ENCODE peak calls at places on chromosomes 6 and 20, in eight cellular contexts. One of them, this sample, is unnamed.

GRCh38 chr6:43999628-44000027 is 127.6 kb downstream of the MRPL14 start:
- DNase-seq in fibroblast of lung: no peak
- DNase-seq in H9: no peak
- DNase-seq in GM23338: no peak
- DNase-seq in K562: no peak
- DNase-seq in GM23248: no peak
- DNase-seq in OCI-LY7: no peak
- DNase-seq in PC-3: no peak
- DNase-seq in this sample: no peak

GRCh38 chr20:41309817-41310216 is 7.7 kb downstream of the ZHX3 start:
- DNase-seq in fibroblast of lung: peak
- DNase-seq in H9: no peak
- DNase-seq in GM23338: no peak
- DNase-seq in K562: no peak
- DNase-seq in GM23248: peak
- DNase-seq in OCI-LY7: no peak
- DNase-seq in PC-3: peak
- DNase-seq in this sample: no peak

GRCh38 chr20:9211016-9211760 is 142.3 kb downstream of the PLCB4 start:
- DNase-seq in fibroblast of lung: no peak
- DNase-seq in H9: no peak
- DNase-seq in GM23338: no peak
- DNase-seq in K562: peak
- DNase-seq in GM23248: no peak
- DNase-seq in OCI-LY7: no peak
- DNase-seq in PC-3: peak
- DNase-seq in this sample: no peak

GRCh38 chr6:119713903-119714302 is 364.3 kb upstream of the MAN1A1 start:
- DNase-seq in fibroblast of lung: no peak
- DNase-seq in H9: no peak
- DNase-seq in GM23338: no peak
- DNase-seq in K562: no peak
- DNase-seq in GM23248: no peak
- DNase-seq in OCI-LY7: no peak
- DNase-seq in PC-3: no peak
- DNase-seq in this sample: no peak

GRCh38 chr6:116003668-116004067 is 57.0 kb downstream of the FRK start:
- DNase-seq in fibroblast of lung: no peak
- DNase-seq in H9: no peak
- DNase-seq in GM23338: no peak
- DNase-seq in K562: no peak
- DNase-seq in GM23248: no peak
- DNase-seq in OCI-LY7: no peak
- DNase-seq in PC-3: no peak
- DNase-seq in this sample: no peak

GRCh38 chr6:41460742-41461336 is 85.3 kb upstream of the FOXP4 start:
- DNase-seq in fibroblast of lung: peak
- DNase-seq in H9: no peak
- DNase-seq in GM23338: no peak
- DNase-seq in K562: peak
- DNase-seq in GM23248: no peak
- DNase-seq in OCI-LY7: no peak
- DNase-seq in PC-3: peak
- DNase-seq in this sample: no peak

GRCh38 chr6:2940010-2940850 is 31.1 kb downstream of the SERPINB6 start:
- DNase-seq in fibroblast of lung: no peak
- DNase-seq in H9: no peak
- DNase-seq in GM23338: no peak
- DNase-seq in K562: no peak
- DNase-seq in GM23248: no peak
- DNase-seq in OCI-LY7: peak
- DNase-seq in PC-3: no peak
- DNase-seq in this sample: no peak

GRCh38 chr6:54244430-54244829 is 63.8 kb upstream of the TINAG start:
- DNase-seq in fibroblast of lung: peak
- DNase-seq in H9: no peak
- DNase-seq in GM23338: peak
- DNase-seq in K562: no peak
- DNase-seq in GM23248: peak
- DNase-seq in OCI-LY7: peak
- DNase-seq in PC-3: peak
- DNase-seq in this sample: no peak

GRCh38 chr6:89381031-89381430 is 28.5 kb upstream of the UBE2J1 start:
- DNase-seq in fibroblast of lung: no peak
- DNase-seq in H9: no peak
- DNase-seq in GM23338: no peak
- DNase-seq in K562: no peak
- DNase-seq in GM23248: no peak
- DNase-seq in OCI-LY7: no peak
- DNase-seq in PC-3: no peak
- DNase-seq in this sample: no peak

GRCh38 chr20:64052987-64053840 is 3.8 kb upstream of the SOX18 start:
- DNase-seq in fibroblast of lung: no peak
- DNase-seq in H9: no peak
- DNase-seq in GM23338: no peak
- DNase-seq in K562: no peak
- DNase-seq in GM23248: no peak
- DNase-seq in OCI-LY7: no peak
- DNase-seq in PC-3: no peak
- DNase-seq in this sample: no peak

GRCh38 chr6:16713597-16713996 is 47.7 kb downstream of the ATXN1 start:
- DNase-seq in fibroblast of lung: no peak
- DNase-seq in H9: no peak
- DNase-seq in GM23338: no peak
- DNase-seq in K562: no peak
- DNase-seq in GM23248: no peak
- DNase-seq in OCI-LY7: no peak
- DNase-seq in PC-3: peak
- DNase-seq in this sample: no peak

GRCh38 chr6:155534678-155535077 is 79.0 kb upstream of the NOX3 start:
- DNase-seq in fibroblast of lung: no peak
- DNase-seq in H9: no peak
- DNase-seq in GM23338: no peak
- DNase-seq in K562: no peak
- DNase-seq in GM23248: no peak
- DNase-seq in OCI-LY7: no peak
- DNase-seq in PC-3: no peak
- DNase-seq in this sample: no peak

GRCh38 chr20:5463007-5463686 is 146.4 kb upstream of the PROKR2 start:
- DNase-seq in fibroblast of lung: no peak
- DNase-seq in H9: no peak
- DNase-seq in GM23338: no peak
- DNase-seq in K562: no peak
- DNase-seq in GM23248: no peak
- DNase-seq in OCI-LY7: no peak
- DNase-seq in PC-3: no peak
- DNase-seq in this sample: no peak

GRCh38 chr6:107070686-107071085 is 42.7 kb downstream of the MTRES1 start:
- DNase-seq in fibroblast of lung: no peak
- DNase-seq in H9: no peak
- DNase-seq in GM23338: no peak
- DNase-seq in K562: no peak
- DNase-seq in GM23248: no peak
- DNase-seq in OCI-LY7: no peak
- DNase-seq in PC-3: no peak
- DNase-seq in this sample: no peak
- H2AFZ ChIP-seq in fibroblast of lung: no peak
- H2AFZ ChIP-seq in H9: no peak
- H2AFZ ChIP-seq in GM23338: no peak
- H2AFZ ChIP-seq in K562: no peak
- H2AFZ ChIP-seq in GM23248: no peak
- H2AFZ ChIP-seq in OCI-LY7: no peak
- H2AFZ ChIP-seq in PC-3: no peak
- H2AFZ ChIP-seq in this sample: no peak

GRCh38 chr6:35797837-35798526 is 859 bp upstream of the CLPS start:
- DNase-seq in fibroblast of lung: no peak
- DNase-seq in H9: no peak
- DNase-seq in GM23338: peak
- DNase-seq in K562: peak
- DNase-seq in GM23248: no peak
- DNase-seq in OCI-LY7: no peak
- DNase-seq in PC-3: no peak
- DNase-seq in this sample: no peak
- H2AFZ ChIP-seq in fibroblast of lung: no peak
- H2AFZ ChIP-seq in H9: no peak
- H2AFZ ChIP-seq in GM23338: peak
- H2AFZ ChIP-seq in K562: no peak
- H2AFZ ChIP-seq in GM23248: no peak
- H2AFZ ChIP-seq in OCI-LY7: no peak
- H2AFZ ChIP-seq in PC-3: no peak
- H2AFZ ChIP-seq in this sample: peak

GRCh38 chr6:111872521-111873177 is 603 bp downstream of the FYN start:
- DNase-seq in fibroblast of lung: peak
- DNase-seq in H9: peak
- DNase-seq in GM23338: no peak
- DNase-seq in K562: peak
- DNase-seq in GM23248: peak
- DNase-seq in OCI-LY7: peak
- DNase-seq in PC-3: no peak
- DNase-seq in this sample: peak

GRCh38 chr6:111873178-111874029 is at the start of gene FYN:
- DNase-seq in fibroblast of lung: peak
- DNase-seq in H9: peak
- DNase-seq in GM23338: peak
- DNase-seq in K562: peak
- DNase-seq in GM23248: peak
- DNase-seq in OCI-LY7: peak
- DNase-seq in PC-3: peak
- DNase-seq in this sample: peak

GRCh38 chr6:111871207-111871606 is 2.0 kb downstream of the FYN start:
- DNase-seq in fibroblast of lung: no peak
- DNase-seq in H9: no peak
- DNase-seq in GM23338: no peak
- DNase-seq in K562: no peak
- DNase-seq in GM23248: peak
- DNase-seq in OCI-LY7: peak
- DNase-seq in PC-3: no peak
- DNase-seq in this sample: no peak

GRCh38 chr6:111870751-111871064 is 2.5 kb downstream of the FYN start:
- DNase-seq in fibroblast of lung: no peak
- DNase-seq in H9: no peak
- DNase-seq in GM23338: no peak
- DNase-seq in K562: no peak
- DNase-seq in GM23248: peak
- DNase-seq in OCI-LY7: no peak
- DNase-seq in PC-3: peak
- DNase-seq in this sample: no peak

DNA sequence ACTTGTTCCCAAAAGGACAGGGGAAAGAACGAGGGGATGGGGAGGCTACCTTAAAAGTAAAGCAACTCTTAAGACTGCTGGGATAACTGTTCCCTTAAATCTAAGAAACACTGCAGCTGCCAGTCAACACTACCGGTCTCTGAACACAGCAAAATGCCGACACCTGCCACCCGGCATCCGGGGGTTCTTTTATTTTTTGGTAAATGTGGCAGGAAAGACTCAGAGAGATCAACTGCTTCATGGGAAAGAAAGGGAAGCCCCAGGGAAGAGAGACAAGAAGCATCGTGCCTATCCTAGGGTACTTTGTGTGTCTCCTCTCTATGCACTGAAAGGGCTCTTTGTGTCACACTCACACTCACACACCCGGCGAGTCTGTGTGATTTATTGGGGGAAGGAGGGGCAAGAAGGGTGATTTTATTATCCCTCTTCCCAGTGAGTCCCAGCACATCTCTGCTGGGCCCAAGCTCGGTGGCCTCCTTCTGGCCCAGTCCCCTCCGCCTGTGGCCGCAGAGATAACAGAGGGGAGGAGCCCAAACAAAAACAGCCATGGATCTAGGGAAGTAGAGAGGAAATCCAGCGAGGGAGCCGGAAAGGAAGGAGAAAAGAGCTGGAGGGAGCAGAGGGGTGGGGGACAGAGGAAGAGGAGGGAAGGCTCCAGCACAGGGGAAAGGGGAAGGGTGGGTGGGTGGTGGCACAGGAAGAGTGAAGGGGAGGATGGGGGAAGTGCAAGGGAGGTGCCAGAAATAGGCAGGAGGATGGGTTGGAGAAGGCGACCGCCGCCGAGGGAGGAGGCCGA is 1.3 kb downstream of the FYN start:
- DNase-seq in fibroblast of lung: peak
- DNase-seq in H9: no peak
- DNase-seq in GM23338: peak
- DNase-seq in K562: peak
- DNase-seq in GM23248: peak
- DNase-seq in OCI-LY7: peak
- DNase-seq in PC-3: peak
- DNase-seq in this sample: peak
- H2AFZ ChIP-seq in fibroblast of lung: peak
- H2AFZ ChIP-seq in H9: no peak
- H2AFZ ChIP-seq in GM23338: no peak
- H2AFZ ChIP-seq in K562: peak
- H2AFZ ChIP-seq in GM23248: peak
- H2AFZ ChIP-seq in OCI-LY7: peak
- H2AFZ ChIP-seq in PC-3: peak
- H2AFZ ChIP-seq in this sample: peak

GRCh38 chr6:113574147-113574546 is 283.0 kb upstream of the MARCKS start:
- DNase-seq in fibroblast of lung: peak
- DNase-seq in H9: no peak
- DNase-seq in GM23338: no peak
- DNase-seq in K562: no peak
- DNase-seq in GM23248: no peak
- DNase-seq in OCI-LY7: no peak
- DNase-seq in PC-3: no peak
- DNase-seq in this sample: no peak

GRCh38 chr6:113576310-113576709 is 280.8 kb upstream of the MARCKS start:
- DNase-seq in fibroblast of lung: no peak
- DNase-seq in H9: no peak
- DNase-seq in GM23338: no peak
- DNase-seq in K562: no peak
- DNase-seq in GM23248: no peak
- DNase-seq in OCI-LY7: no peak
- DNase-seq in PC-3: no peak
- DNase-seq in this sample: no peak

GRCh38 chr6:113565306-113565705 is 291.8 kb upstream of the MARCKS start:
- DNase-seq in fibroblast of lung: peak
- DNase-seq in H9: no peak
- DNase-seq in GM23338: no peak
- DNase-seq in K562: no peak
- DNase-seq in GM23248: peak
- DNase-seq in OCI-LY7: no peak
- DNase-seq in PC-3: no peak
- DNase-seq in this sample: no peak

GRCh38 chr6:113570176-113570575 is 287.0 kb upstream of the MARCKS start:
- DNase-seq in fibroblast of lung: peak
- DNase-seq in H9: no peak
- DNase-seq in GM23338: no peak
- DNase-seq in K562: no peak
- DNase-seq in GM23248: peak
- DNase-seq in OCI-LY7: no peak
- DNase-seq in PC-3: no peak
- DNase-seq in this sample: no peak

DNA sequence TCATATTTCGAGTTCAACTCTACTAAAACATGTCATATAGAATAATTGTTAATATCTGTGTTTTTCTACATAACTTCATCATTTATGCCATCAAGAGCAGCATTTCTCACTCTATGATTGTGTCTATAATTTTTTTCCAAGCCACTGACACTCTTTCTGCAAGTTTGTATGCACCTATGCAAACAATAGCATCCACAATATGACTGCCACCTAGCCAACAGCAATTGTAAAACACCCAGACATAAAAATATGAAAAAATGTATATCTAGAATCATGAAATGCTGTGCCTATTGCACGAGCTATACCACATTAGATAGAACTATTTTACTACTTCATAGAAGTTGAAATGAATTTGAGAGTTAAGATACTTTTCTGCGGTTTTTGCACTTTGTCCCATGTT is 286.5 kb upstream of the MARCKS start:
- DNase-seq in fibroblast of lung: no peak
- DNase-seq in H9: no peak
- DNase-seq in GM23338: no peak
- DNase-seq in K562: no peak
- DNase-seq in GM23248: no peak
- DNase-seq in OCI-LY7: no peak
- DNase-seq in PC-3: no peak
- DNase-seq in this sample: no peak
- H2AFZ ChIP-seq in fibroblast of lung: no peak
- H2AFZ ChIP-seq in H9: no peak
- H2AFZ ChIP-seq in GM23338: no peak
- H2AFZ ChIP-seq in K562: no peak
- H2AFZ ChIP-seq in GM23248: no peak
- H2AFZ ChIP-seq in OCI-LY7: no peak
- H2AFZ ChIP-seq in PC-3: no peak
- H2AFZ ChIP-seq in this sample: no peak